ENCODE peak calls at places on chromosomes 13 and 19, in eight cellular contexts. R is T-cell; X is stimulated activated CD4-positive, alpha-beta T cell treated with anti-CD3 and anti-CD28 coated beads, Interleukin-2, amount 100 ng/mL, for 24 hours; G is AG09319; K is CD8-positive, alpha-beta T cell; B is nephron progenitor cell; T is heart right ventricle; A is natural killer cell. I is an unnamed sample.

GRCh38 chr19:24069907-24070657 is 16.9 kb upstream of the ZNF254 start:
- DNase-seq in R (no peak), X (no peak), G (no peak), K (no peak), B (no peak), T (no peak), A (no peak), I (no peak)

GRCh38 chr19:347946-348861 is 3.6 kb upstream of the MIER2 start:
- DNase-seq in R (no peak), X (no peak), G (no peak), K (no peak), B (no peak), T (no peak), A (no peak), I (peak; percentile 92)

GRCh38 chr19:53507523-53508442 is 30.2 kb upstream of the ZNF331 start:
- DNase-seq in R (no peak), X (no peak), G (no peak), K (no peak), B (peak; percentile 20), T (no peak), A (no peak), I (no peak)

GRCh38 chr19:32550666-32551065 is 30.3 kb upstream of the PDCD5 start:
- DNase-seq in R (no peak), X (no peak), G (no peak), K (no peak), B (no peak), T (no peak), A (no peak), I (no peak)

GRCh38 chr13:46374710-46375109 is 12.3 kb downstream of the RUBCNL start:
- DNase-seq in R (no peak), X (no peak), G (no peak), K (no peak), B (no peak), T (no peak), A (no peak), I (no peak)

GRCh38 chr19:45568732-45569131 is 15.9 kb downstream of the OPA3 start:
- DNase-seq in R (no peak), X (no peak), G (no peak), K (no peak), B (no peak), T (no peak), A (no peak), I (no peak)

GRCh38 chr19:54883228-54883627 is 9.2 kb downstream of the FCAR start:
- DNase-seq in R (no peak), X (no peak), G (no peak), K (no peak), B (no peak), T (no peak), A (no peak), I (no peak)

GRCh38 chr13:30959678-30960077 is 27.2 kb downstream of the TEX26 start:
- DNase-seq in R (no peak), X (no peak), G (no peak), K (no peak), B (no peak), T (no peak), A (no peak), I (no peak)

GRCh38 chr13:33369073-33369472 is 83.5 kb upstream of the STARD13 start:
- DNase-seq in R (no peak), X (no peak), G (no peak), K (no peak), B (no peak), T (no peak), A (no peak), I (no peak)